ENCODE peak calls at places on chromosomes 11 and 22, in four cellular contexts. One of them, this sample, is unnamed.

GRCh38 chr11:8327761-8328192 is 64.1 kb upstream of the LMO1 start:
- DNase-seq in endothelial cell: no peak
- DNase-seq in H7: no peak
- DNase-seq in IMR-90: no peak
- DNase-seq in this sample: no peak

GRCh38 chr11:34631737-34632104 is 10.8 kb downstream of the EHF start:
- DNase-seq in H7: no peak
- DNase-seq in endothelial cell: no peak
- DNase-seq in IMR-90: no peak
- DNase-seq in this sample: no peak

GRCh38 chr11:76835928-76836612 is 24.6 kb upstream of the ACER3 start:
- DNase-seq in H7: no peak
- DNase-seq in IMR-90: peak
- DNase-seq in endothelial cell: no peak
- DNase-seq in this sample: no peak

GRCh38 chr11:14852571-14853177 is 39.4 kb downstream of the CYP2R1 start:
- DNase-seq in endothelial cell: no peak
- DNase-seq in H7: no peak
- DNase-seq in IMR-90: no peak
- DNase-seq in this sample: no peak

GRCh38 chr11:72759468-72759867 is 7.3 kb upstream of the ARAP1 start:
- DNase-seq in H7: no peak
- DNase-seq in IMR-90: no peak
- DNase-seq in endothelial cell: no peak
- DNase-seq in this sample: no peak

GRCh38 chr11:304915-305833 is 2.4 kb upstream of the IFITM2 start:
- DNase-seq in endothelial cell: peak
- DNase-seq in H7: peak
- DNase-seq in IMR-90: peak
- DNase-seq in this sample: peak

GRCh38 chr11:128772814-128773213 is 78.9 kb downstream of the FLI1 start:
- DNase-seq in H7: no peak
- DNase-seq in IMR-90: no peak
- DNase-seq in endothelial cell: no peak
- DNase-seq in this sample: no peak

GRCh38 chr22:20653012-20653794 is 120.7 kb upstream of the SERPIND1 start:
- DNase-seq in endothelial cell: no peak
- DNase-seq in H7: no peak
- DNase-seq in IMR-90: no peak
- DNase-seq in this sample: no peak

GRCh38 chr11:120326228-120326627 is 1.1 kb downstream of the TLCD5 start:
- DNase-seq in IMR-90: peak
- DNase-seq in endothelial cell: no peak
- DNase-seq in H7: no peak
- DNase-seq in this sample: no peak

GRCh38 chr11:117673561-117673960 is 123.5 kb downstream of the DSCAML1 start:
- DNase-seq in endothelial cell: no peak
- DNase-seq in IMR-90: no peak
- DNase-seq in H7: no peak
- DNase-seq in this sample: no peak

GRCh38 chr11:124934862-124935547 is 842 bp downstream of the HEPACAM start:
- DNase-seq in endothelial cell: no peak
- DNase-seq in IMR-90: peak
- DNase-seq in H7: no peak
- DNase-seq in this sample: no peak

GRCh38 chr11:72673943-72674828 is at the start of gene PDE2A:
- DNase-seq in IMR-90: no peak
- DNase-seq in H7: peak
- DNase-seq in endothelial cell: peak
- DNase-seq in this sample: peak

GRCh38 chr11:35006389-35007128 is 90.1 kb downstream of the PDHX start:
- DNase-seq in H7: no peak
- DNase-seq in endothelial cell: no peak
- DNase-seq in IMR-90: peak
- DNase-seq in this sample: no peak

This sample was measured in endodermal cell.